ENCODE peak calls at places on chromosomes 2 and 18, in four cellular contexts. X is astrocyte, C is HCT116, L is A549. P is an unnamed sample.

GRCh38 chr18:3306391-3306790 is 44.5 kb downstream of the MYL12B start:
- DNase-seq in C (no peak), L (no peak), X (no peak), P (no peak)

GRCh38 chr18:51077217-51077616 is 47.2 kb downstream of the SMAD4 start:
- DNase-seq in X (peak; percentile 76), C (no peak), L (no peak), P (no peak)

GRCh38 chr2:217127744-217128143 is 267.9 kb upstream of the TNP1 start:
- DNase-seq in X (peak; percentile 50), L (no peak), C (no peak), P (no peak)

GRCh38 chr2:174546519-174547506 is 50.8 kb downstream of the WIPF1 start:
- DNase-seq in C (peak; percentile 29), X (no peak), L (peak; percentile 50), P (peak; percentile 87)

GRCh38 chr2:196170681-196171247 is 614 bp downstream of the STK17B start:
- DNase-seq in L (peak; percentile 31), C (no peak), X (peak; percentile 46), P (peak; percentile 84)

GRCh38 chr2:88452980-88453582 is 588 bp upstream of the FOXI3 start:
- DNase-seq in C (no peak), L (no peak), X (peak; percentile 3), P (no peak)

GRCh38 chr2:119721904-119722303 is 37.8 kb upstream of the PTPN4 start:
- DNase-seq in C (no peak), L (no peak), X (no peak), P (no peak)

GRCh38 chr18:11658989-11659388 is 30.1 kb upstream of the GNAL start:
- DNase-seq in L (no peak), X (no peak), C (no peak), P (no peak)

GRCh38 chr2:231111987-231112386 is 12.9 kb downstream of the HTR2B start:
- DNase-seq in X (peak; percentile 61), L (no peak), C (no peak), P (peak; percentile 1)

GRCh38 chr2:202104286-202104870 is 31.3 kb downstream of the KIAA2012 start:
- DNase-seq in C (peak; percentile 40), X (no peak), L (peak; percentile 65), P (peak; percentile 80)

GRCh38 chr18:31454066-31454708 is 6.6 kb downstream of the DSG3 start:
- DNase-seq in X (peak; percentile 96), L (peak; percentile 82), C (peak; percentile 79), P (no peak)

GRCh38 chr2:64681479-64681967 is 27.8 kb upstream of the SERTAD2 start:
- DNase-seq in L (no peak), C (no peak), X (no peak), P (no peak)

GRCh38 chr18:179499-179898 is 21.1 kb downstream of the USP14 start:
- DNase-seq in L (no peak), X (no peak), C (no peak), P (no peak)

GRCh38 chr2:101346909-101347308 is 38.4 kb upstream of the RNF149 start:
- DNase-seq in L (no peak), X (no peak), C (no peak), P (no peak)

GRCh38 chr2:230666885-230667712 is 45.5 kb upstream of the CAB39 start:
- DNase-seq in X (peak; percentile 56), L (no peak), C (no peak), P (peak; percentile 77)

GRCh38 chr2:56295666-56296065 is 111.9 kb downstream of the CCDC85A start:
- DNase-seq in L (no peak), X (no peak), C (no peak), P (no peak)

GRCh38 chr2:8496079-8496478 is 185.8 kb upstream of the ID2 start:
- DNase-seq in X (no peak), C (no peak), L (no peak), P (peak; percentile 71)

GRCh38 chr2:241777686-241778627 is 1.3 kb downstream of the GAL3ST2 start:
- DNase-seq in X (no peak), L (no peak), C (no peak), P (peak; percentile 77)

GRCh38 chr2:113831156-113831555 is 58.7 kb upstream of the ACTR3 start:
- DNase-seq in C (no peak), L (peak; percentile 50), X (peak; percentile 63), P (peak; percentile 56)

GRCh38 chr2:38138419-38138818 is 62.5 kb upstream of the CYP1B1 start:
- DNase-seq in X (no peak), L (no peak), C (no peak), P (no peak)

GRCh38 chr2:68971591-68972231 is 2.7 kb upstream of the GKN1 start:
- DNase-seq in X (peak; percentile 96), L (peak; percentile 98), C (no peak), P (peak; percentile 84)

GRCh38 chr2:144596074-144596871 is 76.4 kb upstream of the ZEB2 start:
- DNase-seq in L (peak; percentile 34), C (no peak), X (peak; percentile 63), P (peak; percentile 78)

GRCh38 chr2:10742666-10743065 is 21.2 kb downstream of the ATP6V1C2 start:
- DNase-seq in X (no peak), C (no peak), L (no peak), P (no peak)

GRCh38 chr18:59821983-59822382 is 77.8 kb upstream of the PMAIP1 start:
- DNase-seq in X (no peak), C (no peak), L (no peak), P (peak; percentile 73)

GRCh38 chr2:187575081-187576067 is 21.1 kb upstream of the TFPI start:
- DNase-seq in L (no peak), X (peak; percentile 46), C (no peak), P (no peak)

GRCh38 chr2:231181848-231182247 is 16.6 kb upstream of the ARMC9 start:
- DNase-seq in L (peak; percentile 66), X (peak; percentile 32), C (no peak), P (peak; percentile 90)

GRCh38 chr2:46339200-46339599 is 42.0 kb downstream of the EPAS1 start:
- DNase-seq in C (no peak), L (no peak), X (no peak), P (no peak)

GRCh38 chr2:46339676-46340459 is 42.7 kb downstream of the EPAS1 start:
- DNase-seq in X (no peak), C (no peak), L (no peak), P (no peak)

GRCh38 chr2:46336560-46336959 is 39.4 kb downstream of the EPAS1 start:
- DNase-seq in C (no peak), L (no peak), X (peak; percentile 53), P (no peak)

GRCh38 chr2:46337208-46337994 is 40.2 kb downstream of the EPAS1 start:
- DNase-seq in C (no peak), L (no peak), X (no peak), P (no peak)

DNA sequence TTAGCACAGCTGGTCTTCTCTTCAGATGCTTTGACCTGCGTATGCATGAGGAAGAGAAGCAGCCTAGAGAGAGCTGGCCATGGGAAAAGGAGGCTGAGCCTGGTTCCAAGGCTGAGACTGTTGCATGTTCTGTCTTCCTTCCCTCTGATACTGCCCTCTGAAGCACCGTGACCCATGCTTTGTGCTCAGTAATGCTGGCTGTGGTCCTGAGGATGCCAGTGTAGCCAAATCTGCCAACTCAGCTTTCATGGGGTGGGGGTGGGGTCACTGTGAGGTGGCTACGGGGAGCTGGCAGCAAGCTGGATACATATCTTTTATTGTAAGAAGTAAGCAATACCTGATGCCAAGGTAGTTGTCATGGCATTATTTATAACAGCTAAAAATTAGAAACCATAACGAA is 41.5 kb downstream of the EPAS1 start:
- DNase-seq in X (no peak), L (no peak), C (no peak), P (no peak)
- H3K4me2 ChIP-seq in X (no peak overlapping the region), L (peak overlapping the region; percentile 92), C (no peak overlapping the region), P (no peak overlapping the region)

GRCh38 chr2:237895544-237896506 is 36.4 kb downstream of the RAMP1 start:
- DNase-seq in X (peak; percentile 16), C (no peak), L (no peak), P (peak; percentile 77)

GRCh38 chr2:237896941-237897340 is 37.5 kb downstream of the RAMP1 start:
- DNase-seq in C (no peak), X (no peak), L (no peak), P (no peak)

GRCh38 chr2:237894396-237894979 is 35.1 kb downstream of the RAMP1 start:
- DNase-seq in X (no peak), L (no peak), C (no peak), P (no peak)

GRCh38 chr2:237894986-237895543 is 35.6 kb downstream of the RAMP1 start:
- DNase-seq in X (no peak), C (no peak), L (no peak), P (peak; percentile 22)

GRCh38 chr2:237896507-237896892 is 37.1 kb downstream of the RAMP1 start:
- DNase-seq in C (no peak), L (no peak), X (peak; percentile 26), P (peak; percentile 9)
- H3K4me2 ChIP-seq in C (no peak overlapping the region), L (no peak overlapping the region), X (peak overlapping the region; percentile 39), P (no peak overlapping the region)

DNA sequence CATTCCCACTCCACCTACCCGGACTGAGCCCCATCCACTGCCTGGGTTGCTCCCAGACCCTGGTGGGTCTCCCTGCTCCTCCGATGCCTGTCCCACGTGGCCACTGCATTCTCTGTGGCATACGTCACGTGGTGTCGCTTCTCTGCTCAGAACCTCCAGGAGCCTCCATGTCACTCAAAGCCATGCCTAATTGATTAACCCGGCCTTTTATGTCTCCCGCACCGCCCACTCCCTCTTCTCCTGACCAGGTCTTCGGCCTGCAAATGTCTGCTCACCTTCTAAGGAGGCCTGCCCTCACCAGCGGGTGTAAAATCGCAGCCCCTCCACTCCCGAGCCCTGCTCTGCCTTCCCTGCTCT is 176.6 kb downstream of the HDAC4 start:
- DNase-seq in L (no peak), C (no peak), X (no peak), P (no peak)
- H3K4me2 ChIP-seq in L (no peak overlapping the region), C (no peak overlapping the region), X (peak overlapping the region; percentile 45), P (peak overlapping the region; percentile 54)

GRCh38 chr2:55014962-55015939 is 35.0 kb downstream of the RTN4 start:
- DNase-seq in L (peak; percentile 89), X (peak; percentile 55), C (peak; percentile 54), P (peak; percentile 63)

GRCh38 chr2:55011741-55012574 is 38.3 kb downstream of the RTN4 start:
- DNase-seq in L (no peak), C (no peak), X (no peak), P (no peak)

GRCh38 chr2:55010915-55011314 is 39.3 kb downstream of the RTN4 start:
- DNase-seq in L (peak; percentile 37), C (no peak), X (no peak), P (no peak)

GRCh38 chr2:55012648-55013484 is 37.4 kb downstream of the RTN4 start:
- DNase-seq in X (no peak), L (no peak), C (no peak), P (no peak)

GRCh38 chr2:55013936-55014335 is 36.3 kb downstream of the RTN4 start:
- DNase-seq in X (no peak), L (no peak), C (no peak), P (no peak)
- H3K4me2 ChIP-seq in X (no peak overlapping the region), L (peak overlapping the region; percentile 80), C (no peak overlapping the region), P (peak overlapping the region; percentile 11)

GRCh38 chr2:85310330-85310729 is 17.5 kb downstream of the TGOLN2 start:
- DNase-seq in L (no peak), X (no peak), C (no peak), P (no peak)
- H3K4me2 ChIP-seq in L (no peak overlapping the region), X (no peak overlapping the region), C (no peak overlapping the region), P (no peak overlapping the region)

GRCh38 chr18:76262956-76263955 is 231.8 kb downstream of the ZNF516 start:
- DNase-seq in C (no peak), L (no peak), X (no peak), P (no peak)
- H3K4me2 ChIP-seq in C (no peak overlapping the region), L (no peak overlapping the region), X (no peak overlapping the region), P (no peak overlapping the region)